ENCODE peak calls at places on chromosome 22, in four cellular contexts. F is posterior cingulate gyrus, G is ELR, J is NCI-H510A. I is an unnamed sample.

GRCh38 chr22:22403771-22404170 is 104.8 kb downstream of the ZNF280B start:
- DNase-seq in G (no peak), J (no peak), F (no peak), I (no peak)

GRCh38 chr22:22121445-22121844 is 123.1 kb upstream of the VPREB1 start:
- DNase-seq in J (no peak), G (no peak), F (no peak), I (no peak)

GRCh38 chr22:46465793-46466192 is 71.6 kb downstream of the CELSR1 start:
- DNase-seq in J (no peak), G (no peak), F (peak), I (no peak)

GRCh38 chr22:41532908-41533825 is 11.1 kb downstream of the POLR3H start:
- DNase-seq in G (peak), F (peak), J (peak), I (peak)

GRCh38 chr22:42283288-42284229 is 13.1 kb upstream of the TCF20 start:
- DNase-seq in F (no peak), G (no peak), J (peak), I (no peak)

GRCh38 chr22:46758867-46759290 is 3.6 kb upstream of the TBC1D22A start:
- DNase-seq in G (peak), F (peak), J (no peak), I (peak)

GRCh38 chr22:50612715-50613221 is 12.2 kb downstream of the MAPK8IP2 start:
- DNase-seq in J (no peak), G (no peak), F (peak), I (no peak)

GRCh38 chr22:47382164-47382890 is 619.9 kb downstream of the TBC1D22A start:
- DNase-seq in F (peak), G (no peak), J (no peak), I (no peak)

GRCh38 chr22:29313126-29314071 is 2.1 kb downstream of the RASL10A start:
- DNase-seq in F (peak), J (no peak), G (no peak), I (peak)